ENCODE peak calls at places on chromosomes 5 and 9, in nine cellular contexts. One of them, this sample, is unnamed.

GRCh38 chr5:56459394-56459793 is 226.3 kb upstream of the ANKRD55 start:
- DNase-seq in Kasumi-1: no peak
- DNase-seq in GM13976: no peak
- DNase-seq in activated CD4-positive, alpha-beta T cell treated with anti-CD3 and anti-CD28 coated beads, Interleukin-2, amount 10 ng/mL, durations not matched to agents 7 days and 5 days: no peak
- DNase-seq in erythroblast: no peak
- DNase-seq in NCI-H2171: no peak
- DNase-seq in stimulated activated naive CD4-positive, alpha-beta T cell: no peak
- DNase-seq in fibroblast of mammary gland: no peak
- DNase-seq in mesothelial cell of epicardium: no peak
- DNase-seq in this sample: no peak

GRCh38 chr5:41094871-41095270 is 23.7 kb upstream of the MROH2B start:
- DNase-seq in erythroblast: no peak
- DNase-seq in mesothelial cell of epicardium: no peak
- DNase-seq in GM13976: no peak
- DNase-seq in fibroblast of mammary gland: peak
- DNase-seq in NCI-H2171: no peak
- DNase-seq in activated CD4-positive, alpha-beta T cell treated with anti-CD3 and anti-CD28 coated beads, Interleukin-2, amount 10 ng/mL, durations not matched to agents 7 days and 5 days: no peak
- DNase-seq in stimulated activated naive CD4-positive, alpha-beta T cell: no peak
- DNase-seq in Kasumi-1: no peak
- DNase-seq in this sample: no peak

GRCh38 chr9:70835323-70835722 is 286.1 kb downstream of the TRPM3 start:
- DNase-seq in NCI-H2171: no peak
- DNase-seq in fibroblast of mammary gland: peak
- DNase-seq in erythroblast: no peak
- DNase-seq in activated CD4-positive, alpha-beta T cell treated with anti-CD3 and anti-CD28 coated beads, Interleukin-2, amount 10 ng/mL, durations not matched to agents 7 days and 5 days: no peak
- DNase-seq in Kasumi-1: no peak
- DNase-seq in stimulated activated naive CD4-positive, alpha-beta T cell: no peak
- DNase-seq in mesothelial cell of epicardium: no peak
- DNase-seq in GM13976: no peak
- DNase-seq in this sample: peak

GRCh38 chr5:26569929-26570258 is 468.5 kb downstream of the CDH9 start:
- DNase-seq in GM13976: no peak
- DNase-seq in Kasumi-1: no peak
- DNase-seq in NCI-H2171: no peak
- DNase-seq in mesothelial cell of epicardium: no peak
- DNase-seq in stimulated activated naive CD4-positive, alpha-beta T cell: no peak
- DNase-seq in erythroblast: no peak
- DNase-seq in fibroblast of mammary gland: no peak
- DNase-seq in activated CD4-positive, alpha-beta T cell treated with anti-CD3 and anti-CD28 coated beads, Interleukin-2, amount 10 ng/mL, durations not matched to agents 7 days and 5 days: no peak
- DNase-seq in this sample: no peak

GRCh38 chr5:34459908-34460307 is 196.2 kb upstream of the RAI14 start:
- DNase-seq in fibroblast of mammary gland: peak
- DNase-seq in mesothelial cell of epicardium: no peak
- DNase-seq in GM13976: no peak
- DNase-seq in erythroblast: no peak
- DNase-seq in stimulated activated naive CD4-positive, alpha-beta T cell: no peak
- DNase-seq in activated CD4-positive, alpha-beta T cell treated with anti-CD3 and anti-CD28 coated beads, Interleukin-2, amount 10 ng/mL, durations not matched to agents 7 days and 5 days: no peak
- DNase-seq in Kasumi-1: peak
- DNase-seq in NCI-H2171: no peak
- DNase-seq in this sample: no peak

GRCh38 chr9:91073811-91074771 is 272.5 kb downstream of the SYK start:
- DNase-seq in fibroblast of mammary gland: no peak
- DNase-seq in GM13976: no peak
- DNase-seq in Kasumi-1: no peak
- DNase-seq in stimulated activated naive CD4-positive, alpha-beta T cell: no peak
- DNase-seq in mesothelial cell of epicardium: no peak
- DNase-seq in NCI-H2171: no peak
- DNase-seq in activated CD4-positive, alpha-beta T cell treated with anti-CD3 and anti-CD28 coated beads, Interleukin-2, amount 10 ng/mL, durations not matched to agents 7 days and 5 days: no peak
- DNase-seq in erythroblast: no peak
- DNase-seq in this sample: no peak

GRCh38 chr5:95760291-95761191 is 29.4 kb downstream of the RHOBTB3 start:
- DNase-seq in GM13976: peak
- DNase-seq in stimulated activated naive CD4-positive, alpha-beta T cell: peak
- DNase-seq in erythroblast: peak
- DNase-seq in fibroblast of mammary gland: peak
- DNase-seq in NCI-H2171: no peak
- DNase-seq in activated CD4-positive, alpha-beta T cell treated with anti-CD3 and anti-CD28 coated beads, Interleukin-2, amount 10 ng/mL, durations not matched to agents 7 days and 5 days: peak
- DNase-seq in mesothelial cell of epicardium: no peak
- DNase-seq in Kasumi-1: no peak
- DNase-seq in this sample: peak

GRCh38 chr9:86626802-86627201 is 272.6 kb upstream of the TUT7 start:
- DNase-seq in stimulated activated naive CD4-positive, alpha-beta T cell: no peak
- DNase-seq in fibroblast of mammary gland: peak
- DNase-seq in Kasumi-1: no peak
- DNase-seq in GM13976: no peak
- DNase-seq in erythroblast: no peak
- DNase-seq in activated CD4-positive, alpha-beta T cell treated with anti-CD3 and anti-CD28 coated beads, Interleukin-2, amount 10 ng/mL, durations not matched to agents 7 days and 5 days: no peak
- DNase-seq in mesothelial cell of epicardium: no peak
- DNase-seq in NCI-H2171: no peak
- DNase-seq in this sample: no peak

GRCh38 chr5:168366124-168366523 is 74.7 kb downstream of the WWC1 start:
- DNase-seq in erythroblast: no peak
- DNase-seq in activated CD4-positive, alpha-beta T cell treated with anti-CD3 and anti-CD28 coated beads, Interleukin-2, amount 10 ng/mL, durations not matched to agents 7 days and 5 days: no peak
- DNase-seq in NCI-H2171: no peak
- DNase-seq in stimulated activated naive CD4-positive, alpha-beta T cell: no peak
- DNase-seq in fibroblast of mammary gland: peak
- DNase-seq in GM13976: no peak
- DNase-seq in mesothelial cell of epicardium: no peak
- DNase-seq in Kasumi-1: no peak
- DNase-seq in this sample: peak

GRCh38 chr9:91037511-91038482 is 236.2 kb downstream of the SYK start:
- DNase-seq in activated CD4-positive, alpha-beta T cell treated with anti-CD3 and anti-CD28 coated beads, Interleukin-2, amount 10 ng/mL, durations not matched to agents 7 days and 5 days: no peak
- DNase-seq in stimulated activated naive CD4-positive, alpha-beta T cell: no peak
- DNase-seq in erythroblast: no peak
- DNase-seq in fibroblast of mammary gland: peak
- DNase-seq in GM13976: no peak
- DNase-seq in Kasumi-1: no peak
- DNase-seq in mesothelial cell of epicardium: no peak
- DNase-seq in NCI-H2171: no peak
- DNase-seq in this sample: peak

GRCh38 chr5:72234265-72234700 is 85.8 kb downstream of the MRPS27 start:
- DNase-seq in GM13976: peak
- DNase-seq in Kasumi-1: peak
- DNase-seq in stimulated activated naive CD4-positive, alpha-beta T cell: no peak
- DNase-seq in erythroblast: peak
- DNase-seq in mesothelial cell of epicardium: no peak
- DNase-seq in NCI-H2171: no peak
- DNase-seq in fibroblast of mammary gland: peak
- DNase-seq in activated CD4-positive, alpha-beta T cell treated with anti-CD3 and anti-CD28 coated beads, Interleukin-2, amount 10 ng/mL, durations not matched to agents 7 days and 5 days: peak
- DNase-seq in this sample: peak

GRCh38 chr5:176796970-176797369 is 13.4 kb upstream of the UNC5A start:
- DNase-seq in erythroblast: no peak
- DNase-seq in stimulated activated naive CD4-positive, alpha-beta T cell: no peak
- DNase-seq in activated CD4-positive, alpha-beta T cell treated with anti-CD3 and anti-CD28 coated beads, Interleukin-2, amount 10 ng/mL, durations not matched to agents 7 days and 5 days: no peak
- DNase-seq in mesothelial cell of epicardium: no peak
- DNase-seq in NCI-H2171: no peak
- DNase-seq in fibroblast of mammary gland: no peak
- DNase-seq in GM13976: no peak
- DNase-seq in Kasumi-1: no peak
- DNase-seq in this sample: no peak

GRCh38 chr5:150075806-150076205 is 10.5 kb downstream of the CSF1R start:
- DNase-seq in Kasumi-1: no peak
- DNase-seq in stimulated activated naive CD4-positive, alpha-beta T cell: no peak
- DNase-seq in erythroblast: peak
- DNase-seq in NCI-H2171: no peak
- DNase-seq in GM13976: peak
- DNase-seq in activated CD4-positive, alpha-beta T cell treated with anti-CD3 and anti-CD28 coated beads, Interleukin-2, amount 10 ng/mL, durations not matched to agents 7 days and 5 days: peak
- DNase-seq in mesothelial cell of epicardium: no peak
- DNase-seq in fibroblast of mammary gland: no peak
- DNase-seq in this sample: no peak

GRCh38 chr9:69131682-69132081 is 42.4 kb upstream of the TJP2 start:
- DNase-seq in activated CD4-positive, alpha-beta T cell treated with anti-CD3 and anti-CD28 coated beads, Interleukin-2, amount 10 ng/mL, durations not matched to agents 7 days and 5 days: no peak
- DNase-seq in GM13976: no peak
- DNase-seq in NCI-H2171: no peak
- DNase-seq in Kasumi-1: no peak
- DNase-seq in stimulated activated naive CD4-positive, alpha-beta T cell: no peak
- DNase-seq in erythroblast: no peak
- DNase-seq in fibroblast of mammary gland: peak
- DNase-seq in mesothelial cell of epicardium: no peak
- DNase-seq in this sample: peak

GRCh38 chr5:147901555-147901954 is 4.8 kb downstream of the C5orf46 start:
- DNase-seq in erythroblast: no peak
- DNase-seq in Kasumi-1: no peak
- DNase-seq in mesothelial cell of epicardium: no peak
- DNase-seq in GM13976: no peak
- DNase-seq in activated CD4-positive, alpha-beta T cell treated with anti-CD3 and anti-CD28 coated beads, Interleukin-2, amount 10 ng/mL, durations not matched to agents 7 days and 5 days: no peak
- DNase-seq in fibroblast of mammary gland: peak
- DNase-seq in NCI-H2171: no peak
- DNase-seq in stimulated activated naive CD4-positive, alpha-beta T cell: no peak
- DNase-seq in this sample: peak

GRCh38 chr9:120252248-120252647 is 327.7 kb downstream of the CDK5RAP2 start:
- DNase-seq in mesothelial cell of epicardium: no peak
- DNase-seq in activated CD4-positive, alpha-beta T cell treated with anti-CD3 and anti-CD28 coated beads, Interleukin-2, amount 10 ng/mL, durations not matched to agents 7 days and 5 days: no peak
- DNase-seq in Kasumi-1: no peak
- DNase-seq in erythroblast: no peak
- DNase-seq in NCI-H2171: no peak
- DNase-seq in GM13976: no peak
- DNase-seq in fibroblast of mammary gland: peak
- DNase-seq in stimulated activated naive CD4-positive, alpha-beta T cell: no peak
- DNase-seq in this sample: no peak

GRCh38 chr9:37969130-37969529 is 65.2 kb upstream of the SLC25A51 start:
- DNase-seq in mesothelial cell of epicardium: no peak
- DNase-seq in erythroblast: peak
- DNase-seq in fibroblast of mammary gland: peak
- DNase-seq in NCI-H2171: no peak
- DNase-seq in GM13976: no peak
- DNase-seq in Kasumi-1: no peak
- DNase-seq in activated CD4-positive, alpha-beta T cell treated with anti-CD3 and anti-CD28 coated beads, Interleukin-2, amount 10 ng/mL, durations not matched to agents 7 days and 5 days: no peak
- DNase-seq in stimulated activated naive CD4-positive, alpha-beta T cell: no peak
- DNase-seq in this sample: peak

GRCh38 chr9:224540-225520 is 10.2 kb downstream of the DOCK8 start:
- DNase-seq in stimulated activated naive CD4-positive, alpha-beta T cell: no peak
- DNase-seq in activated CD4-positive, alpha-beta T cell treated with anti-CD3 and anti-CD28 coated beads, Interleukin-2, amount 10 ng/mL, durations not matched to agents 7 days and 5 days: no peak
- DNase-seq in GM13976: no peak
- DNase-seq in mesothelial cell of epicardium: no peak
- DNase-seq in NCI-H2171: no peak
- DNase-seq in Kasumi-1: peak
- DNase-seq in fibroblast of mammary gland: no peak
- DNase-seq in erythroblast: no peak
- DNase-seq in this sample: peak

GRCh38 chr5:138440226-138441073 is 1.6 kb downstream of the REEP2 start:
- DNase-seq in mesothelial cell of epicardium: no peak
- DNase-seq in fibroblast of mammary gland: no peak
- DNase-seq in Kasumi-1: no peak
- DNase-seq in erythroblast: no peak
- DNase-seq in NCI-H2171: no peak
- DNase-seq in stimulated activated naive CD4-positive, alpha-beta T cell: no peak
- DNase-seq in GM13976: no peak
- DNase-seq in activated CD4-positive, alpha-beta T cell treated with anti-CD3 and anti-CD28 coated beads, Interleukin-2, amount 10 ng/mL, durations not matched to agents 7 days and 5 days: no peak
- DNase-seq in this sample: no peak

GRCh38 chr5:5886812-5887486 is 464.5 kb downstream of the ICE1 start:
- DNase-seq in fibroblast of mammary gland: no peak
- DNase-seq in activated CD4-positive, alpha-beta T cell treated with anti-CD3 and anti-CD28 coated beads, Interleukin-2, amount 10 ng/mL, durations not matched to agents 7 days and 5 days: peak
- DNase-seq in NCI-H2171: peak
- DNase-seq in GM13976: peak
- DNase-seq in erythroblast: peak
- DNase-seq in mesothelial cell of epicardium: no peak
- DNase-seq in stimulated activated naive CD4-positive, alpha-beta T cell: peak
- DNase-seq in Kasumi-1: no peak
- DNase-seq in this sample: no peak

GRCh38 chr9:98488578-98489312 is 220.0 kb downstream of the GABBR2 start:
- DNase-seq in GM13976: no peak
- DNase-seq in erythroblast: no peak
- DNase-seq in activated CD4-positive, alpha-beta T cell treated with anti-CD3 and anti-CD28 coated beads, Interleukin-2, amount 10 ng/mL, durations not matched to agents 7 days and 5 days: no peak
- DNase-seq in stimulated activated naive CD4-positive, alpha-beta T cell: no peak
- DNase-seq in mesothelial cell of epicardium: no peak
- DNase-seq in Kasumi-1: no peak
- DNase-seq in NCI-H2171: no peak
- DNase-seq in fibroblast of mammary gland: peak
- DNase-seq in this sample: peak

GRCh38 chr9:133657120-133657661 is 21.0 kb downstream of the DBH start:
- DNase-seq in Kasumi-1: no peak
- DNase-seq in mesothelial cell of epicardium: no peak
- DNase-seq in activated CD4-positive, alpha-beta T cell treated with anti-CD3 and anti-CD28 coated beads, Interleukin-2, amount 10 ng/mL, durations not matched to agents 7 days and 5 days: no peak
- DNase-seq in fibroblast of mammary gland: peak
- DNase-seq in erythroblast: no peak
- DNase-seq in GM13976: no peak
- DNase-seq in stimulated activated naive CD4-positive, alpha-beta T cell: peak
- DNase-seq in NCI-H2171: peak
- DNase-seq in this sample: peak

GRCh38 chr5:62064993-62065392 is 241.0 kb upstream of the KIF2A start:
- DNase-seq in Kasumi-1: no peak
- DNase-seq in activated CD4-positive, alpha-beta T cell treated with anti-CD3 and anti-CD28 coated beads, Interleukin-2, amount 10 ng/mL, durations not matched to agents 7 days and 5 days: no peak
- DNase-seq in mesothelial cell of epicardium: no peak
- DNase-seq in NCI-H2171: no peak
- DNase-seq in stimulated activated naive CD4-positive, alpha-beta T cell: no peak
- DNase-seq in fibroblast of mammary gland: peak
- DNase-seq in GM13976: no peak
- DNase-seq in erythroblast: no peak
- DNase-seq in this sample: no peak

GRCh38 chr5:145236127-145236526 is 599.0 kb downstream of the PRELID2 start:
- DNase-seq in mesothelial cell of epicardium: no peak
- DNase-seq in GM13976: no peak
- DNase-seq in stimulated activated naive CD4-positive, alpha-beta T cell: no peak
- DNase-seq in activated CD4-positive, alpha-beta T cell treated with anti-CD3 and anti-CD28 coated beads, Interleukin-2, amount 10 ng/mL, durations not matched to agents 7 days and 5 days: no peak
- DNase-seq in Kasumi-1: no peak
- DNase-seq in fibroblast of mammary gland: peak
- DNase-seq in erythroblast: no peak
- DNase-seq in NCI-H2171: no peak
- DNase-seq in this sample: peak

GRCh38 chr9:99118782-99119466 is 14.0 kb downstream of the TGFBR1 start:
- DNase-seq in Kasumi-1: peak
- DNase-seq in NCI-H2171: no peak
- DNase-seq in activated CD4-positive, alpha-beta T cell treated with anti-CD3 and anti-CD28 coated beads, Interleukin-2, amount 10 ng/mL, durations not matched to agents 7 days and 5 days: peak
- DNase-seq in fibroblast of mammary gland: no peak
- DNase-seq in erythroblast: no peak
- DNase-seq in mesothelial cell of epicardium: no peak
- DNase-seq in stimulated activated naive CD4-positive, alpha-beta T cell: peak
- DNase-seq in GM13976: peak
- DNase-seq in this sample: no peak

This sample was measured in fibroblast of the aortic adventitia.